ENCODE peak calls at places on chromosomes 7 and 10, in ten cellular contexts. O is AG04450; I is PC-9; M is IMR-90; S is fibroblast of lung; C is prostate gland; P is CD8-positive, alpha-beta memory T cell; D is mucosa of descending colon; F is pancreas; H is HCT116. U is an unnamed sample. For H3K9me3, the result is how much of the 10 kb centered on the place peaks cover.

GRCh38 chr7:104656467-104656866 is 328.1 kb downstream of the LHFPL3 start:
- DNase-seq in S (no peak), D (no peak), M (no peak), I (no peak), O (no peak), C (no peak), P (no peak), H (no peak), F (no peak), U (no peak)

GRCh38 chr7:155450828-155451521 is 7.0 kb upstream of the EN2 start:
- DNase-seq in F (no peak), S (no peak), I (no peak), C (no peak), P (no peak), M (no peak), O (no peak), D (no peak), H (no peak), U (no peak)

GRCh38 chr7:155276800-155277375 is 20.8 kb upstream of the INSIG1 start:
- DNase-seq in F (no peak), S (no peak), P (no peak), O (no peak), I (no peak), M (no peak), H (no peak), C (no peak), D (no peak), U (no peak)

GRCh38 chr10:70970830-70971229 is 82.5 kb upstream of the PCBD1 start:
- DNase-seq in P (no peak), C (no peak), M (peak), I (no peak), D (no peak), S (peak), F (no peak), H (no peak), O (no peak), U (no peak)

GRCh38 chr7:151125835-151126481 is 39.7 kb downstream of the AGAP3 start:
- DNase-seq in D (peak), F (no peak), S (no peak), I (no peak), P (no peak), O (no peak), H (no peak), M (no peak), C (no peak), U (no peak)

GRCh38 chr10:110138197-110138812 is 69.1 kb upstream of the MXI1 start:
- DNase-seq in P (no peak), H (peak), M (peak), C (no peak), S (peak), O (peak), F (no peak), I (peak), D (no peak), U (no peak)

GRCh38 chr7:131480384-131481315 is 75.8 kb downstream of the PODXL start:
- DNase-seq in S (peak), P (no peak), I (no peak), O (no peak), F (no peak), M (no peak), D (no peak), H (no peak), C (no peak), U (no peak)

GRCh38 chr7:107170051-107170661 is 1.4 kb downstream of the HBP1 start:
- DNase-seq in D (no peak), O (no peak), S (no peak), M (no peak), C (no peak), H (no peak), F (no peak), I (no peak), P (no peak), U (no peak)

GRCh38 chr10:378930-379704 is 243.9 kb downstream of the ZMYND11 start:
- DNase-seq in F (no peak), M (no peak), C (no peak), P (no peak), D (no peak), S (no peak), I (no peak), H (no peak), O (no peak), U (no peak)

GRCh38 chr10:127092916-127093315 is 103.5 kb downstream of the INSYN2A start:
- DNase-seq in O (no peak), P (no peak), M (no peak), H (no peak), I (no peak), S (peak), F (no peak), C (no peak), D (no peak), U (no peak)

GRCh38 chr7:116354546-116355422 is 144.4 kb downstream of the TES start:
- DNase-seq in D (no peak), F (peak), M (peak), S (peak), P (no peak), I (peak), C (peak), O (peak), H (peak), U (peak)

GRCh38 chr10:36416513-36416912 is 708.9 kb upstream of the ANKRD30A start:
- DNase-seq in M (no peak), H (no peak), O (no peak), S (no peak), I (no peak), P (no peak), D (no peak), C (no peak), F (no peak), U (no peak)

GRCh38 chr10:31707578-31708411 is 220.8 kb downstream of the ARHGAP12 start:
- DNase-seq in P (no peak), O (peak), F (peak), M (peak), C (no peak), I (no peak), D (peak), H (no peak), S (peak), U (no peak)

GRCh38 chr10:33336606-33337334 is 2.3 kb upstream of the NRP1 start:
- DNase-seq in P (no peak), H (no peak), O (no peak), M (no peak), I (no peak), F (peak), D (peak), S (no peak), C (peak), U (no peak)

GRCh38 chr7:45922810-45923209 is 1.7 kb upstream of the IGFBP3 start:
- DNase-seq in I (no peak), O (no peak), C (no peak), H (no peak), P (no peak), M (no peak), D (no peak), S (peak), F (no peak), U (no peak)

GRCh38 chr7:20532841-20533240 is 82.6 kb upstream of the ABCB5 start:
- DNase-seq in S (peak), P (no peak), D (no peak), F (no peak), O (no peak), H (no peak), C (no peak), M (no peak), I (no peak), U (no peak)

GRCh38 chr10:47383254-47384147 is 592 bp downstream of the ZNF488 start:
- DNase-seq in M (no peak), F (no peak), P (no peak), C (no peak), I (peak), H (no peak), S (no peak), D (no peak), O (no peak), U (peak)

GRCh38 chr10:109027534-109028185 is 895.7 kb downstream of the XPNPEP1 start:
- DNase-seq in I (no peak), F (no peak), P (no peak), C (no peak), D (no peak), H (no peak), M (no peak), S (peak), O (no peak), U (no peak)
- H3K9me3 ChIP-seq in I (under half), F (under half), P (under half), C (under half), D (under half), H (under half), M (under half), S (under half), O (under half), U (under half)

GRCh38 chr7:57343901-57344622 is 105.9 kb upstream of the ZNF716 start:
- DNase-seq in P (no peak), M (no peak), D (no peak), H (no peak), I (no peak), O (no peak), S (no peak), F (no peak), C (no peak), U (no peak)
- H3K9me3 ChIP-seq in P (under half), M (under half), D (half or more), H (under half), I (under half), O (half or more), S (under half), F (under half), C (under half), U (half or more)

GRCh38 chr10:124509836-124510535 is 48.4 kb downstream of the LHPP start:
- DNase-seq in I (no peak), S (no peak), O (no peak), M (no peak), D (peak), P (no peak), F (no peak), C (no peak), H (no peak), U (no peak)
- H3K9me3 ChIP-seq in I (under half), S (under half), O (under half), M (under half), D (under half), P (under half), F (under half), C (under half), H (under half), U (under half)

DNA sequence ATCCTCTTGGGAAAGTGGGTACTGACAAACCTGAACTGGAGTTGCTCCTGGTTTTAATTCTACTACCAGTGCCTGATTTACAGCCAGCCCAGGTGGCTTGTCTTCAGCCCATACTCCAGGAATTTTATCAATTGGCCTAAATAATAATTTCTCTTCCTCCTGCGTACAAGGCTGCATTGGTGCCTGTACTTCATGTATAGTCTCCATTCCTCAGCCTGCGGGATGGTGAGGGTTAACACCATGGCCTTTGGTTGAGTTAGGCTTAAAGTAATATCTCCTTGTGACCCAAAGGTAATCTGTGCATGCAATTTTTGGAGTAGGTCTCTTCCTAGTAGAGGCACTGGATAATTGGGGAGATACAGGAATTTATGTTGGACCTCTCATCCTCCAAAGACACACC is 5.5 kb upstream of the ZNF117 start:
- DNase-seq in F (no peak), H (no peak), P (no peak), D (no peak), O (no peak), S (no peak), I (no peak), C (no peak), M (no peak), U (no peak)
- H3K9me3 ChIP-seq in F (under half), H (under half), P (under half), D (half or more), O (half or more), S (under half), I (under half), C (under half), M (half or more), U (under half)

GRCh38 chr7:54015251-54015650 is 526.9 kb upstream of the VSTM2A start:
- DNase-seq in O (no peak), P (no peak), C (no peak), F (no peak), D (no peak), S (no peak), H (no peak), M (no peak), I (peak), U (no peak)

GRCh38 chr7:54014765-54015164 is 527.4 kb upstream of the VSTM2A start:
- DNase-seq in S (no peak), O (no peak), I (no peak), H (no peak), D (no peak), C (no peak), P (no peak), M (no peak), F (no peak), U (no peak)
- H3K9me3 ChIP-seq in S (under half), O (under half), I (under half), H (under half), D (under half), C (under half), P (under half), M (under half), F (under half), U (under half)

U was measured in stomach.